ENCODE peak calls at places on chromosomes 4 and X, in six cellular contexts. T, R, J, Z, M and X are unnamed samples.
A peak's percentile ranks its signal among the peaks of the same experiment; 100 is the strongest.

GRCh38 chr4:4502694-4503311 is 39.0 kb downstream of the STX18 start:
- DNase-seq in T (no peak), R (no peak), J (no peak), Z (no peak), M (no peak), X (no peak)

GRCh38 chrX:46301903-46302302 is 243.3 kb downstream of the ZNF674 start:
- DNase-seq in T (no peak), R (no peak), J (no peak), Z (no peak), M (no peak), X (no peak)

GRCh38 chr4:158200214-158200613 is 10.1 kb upstream of the TMEM144 start:
- DNase-seq in T (no peak), R (no peak), J (no peak), Z (no peak), M (no peak), X (no peak)

GRCh38 chr4:107115185-107115847 is 79.2 kb upstream of the DKK2 start:
- DNase-seq in T (no peak), R (no peak), J (no peak), Z (no peak), M (no peak), X (no peak)

GRCh38 chr4:5963611-5964010 is 54.6 kb downstream of the C4orf50 start:
- DNase-seq in T (no peak), R (no peak), J (no peak), Z (no peak), M (no peak), X (no peak)

GRCh38 chr4:8131826-8132225 is 26.8 kb downstream of the ABLIM2 start:
- DNase-seq in T (no peak), R (no peak), J (no peak), Z (no peak), M (no peak), X (no peak)

GRCh38 chr4:144621681-144622080 is 24.3 kb upstream of the HHIP start:
- DNase-seq in T (no peak), R (no peak), J (no peak), Z (no peak), M (no peak), X (no peak)

GRCh38 chr4:175238827-175239517 is 320.8 kb downstream of the ADAM29 start:
- DNase-seq in T (no peak), R (no peak), J (no peak), Z (no peak), M (no peak), X (no peak)

GRCh38 chr4:19623866-19624265 is 627.8 kb upstream of the SLIT2 start:
- DNase-seq in T (no peak), R (no peak), J (no peak), Z (no peak), M (no peak), X (no peak)

GRCh38 chrX:26649534-26649933 is 433.6 kb downstream of the MAGEB5 start:
- DNase-seq in T (no peak), R (peak; percentile 6), J (no peak), Z (no peak), M (no peak), X (no peak)

GRCh38 chr4:19684079-19684478 is 567.6 kb upstream of the SLIT2 start:
- DNase-seq in T (no peak), R (no peak), J (no peak), Z (no peak), M (no peak), X (no peak)

GRCh38 chr4:142530724-142531123 is 315.4 kb downstream of the INPP4B start:
- DNase-seq in T (no peak), R (no peak), J (no peak), Z (no peak), M (no peak), X (no peak)

GRCh38 chr4:176921256-176921655 is 128.5 kb upstream of the VEGFC start:
- DNase-seq in T (no peak), R (no peak), J (no peak), Z (no peak), M (no peak), X (no peak)

GRCh38 chrX:35711281-35711680 is 86.9 kb upstream of the MAGEB16 start:
- DNase-seq in T (no peak), R (no peak), J (no peak), Z (no peak), M (no peak), X (no peak)

GRCh38 chr4:138175337-138175794 is 66.8 kb downstream of the SLC7A11 start:
- DNase-seq in T (no peak), R (no peak), J (no peak), Z (no peak), M (peak; percentile 19), X (no peak)

GRCh38 chr4:101346562-101347266 is 612 bp downstream of the PPP3CA start:
- DNase-seq in T (peak; percentile 49), R (peak; percentile 74), J (peak; percentile 92), Z (peak; percentile 44), M (peak; percentile 63), X (peak; percentile 53)

GRCh38 chr4:125243835-125244397 is 70.8 kb upstream of the FAT4 start:
- DNase-seq in T (no peak), R (no peak), J (no peak), Z (no peak), M (no peak), X (no peak)

GRCh38 chr4:59728496-59728895 is 1471.6 kb upstream of the ADGRL3 start:
- DNase-seq in T (no peak), R (no peak), J (no peak), Z (no peak), M (no peak), X (no peak)

GRCh38 chr4:127403523-127404084 is 229.2 kb upstream of the INTU start:
- DNase-seq in T (no peak), R (no peak), J (no peak), Z (no peak), M (no peak), X (no peak)

GRCh38 chr4:101346312-101346561 is 1.1 kb downstream of the PPP3CA start:
- DNase-seq in T (no peak), R (no peak), J (no peak), Z (peak; percentile 52), M (no peak), X (peak; percentile 11)

GRCh38 chr4:175998782-175999181 is 66.9 kb upstream of the WDR17 start:
- DNase-seq in T (no peak), R (peak; percentile 11), J (no peak), Z (no peak), M (no peak), X (no peak)

GRCh38 chr4:163165217-163166017 is 1.3 kb downstream of the NAF1 start:
- DNase-seq in T (no peak), R (no peak), J (no peak), Z (no peak), M (no peak), X (no peak)

GRCh38 chr4:122584517-122584916 is 36.3 kb downstream of the IL21 start:
- DNase-seq in T (no peak), R (no peak), J (no peak), Z (no peak), M (no peak), X (no peak)

GRCh38 chrX:11424903-11425674 is 131.9 kb downstream of the AMELX start:
- DNase-seq in T (no peak), R (no peak), J (no peak), Z (no peak), M (no peak), X (no peak)

GRCh38 chr4:100576570-100576969 is 58.7 kb upstream of the EMCN start:
- DNase-seq in T (no peak), R (no peak), J (no peak), Z (no peak), M (no peak), X (no peak)

GRCh38 chr4:5656415-5656814 is 51.9 kb downstream of the EVC2 start:
- DNase-seq in T (no peak), R (no peak), J (no peak), Z (no peak), M (no peak), X (no peak)

GRCh38 chr4:22416403-22416802 is 99.5 kb downstream of the ADGRA3 start:
- DNase-seq in T (no peak), R (no peak), J (no peak), Z (no peak), M (no peak), X (no peak)

GRCh38 chr4:53804719-53805118 is 213.4 kb upstream of the LNX1 start:
- DNase-seq in T (no peak), R (peak; percentile 40), J (no peak), Z (no peak), M (peak; percentile 68), X (peak; percentile 51)

DNA sequence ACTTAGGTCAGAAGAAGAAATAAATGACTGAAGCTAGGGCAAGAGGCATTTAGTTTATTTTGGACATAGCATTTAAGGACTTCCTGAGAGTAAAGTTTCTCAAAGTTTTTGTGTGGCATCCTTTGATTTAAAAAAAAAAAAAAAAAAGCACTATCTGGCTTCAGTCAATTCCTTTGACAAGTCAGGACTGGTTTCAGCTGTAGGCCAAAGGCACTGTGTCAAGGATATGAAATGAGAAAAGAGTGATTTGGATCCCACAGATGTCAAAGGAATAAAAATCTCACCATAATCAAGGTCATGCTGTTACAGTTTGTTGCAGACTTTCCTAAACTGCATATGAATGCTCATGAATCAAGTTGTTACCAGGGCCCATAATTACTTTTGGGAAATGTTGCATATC is 33.4 kb upstream of the ADAMTS3 start:
- DNase-seq in T (no peak), R (no peak), J (no peak), Z (no peak), M (no peak), X (no peak)
- H3K4me3 ChIP-seq in T (no peak overlapping the region), R (no peak overlapping the region), J (no peak overlapping the region), Z (no peak overlapping the region), M (no peak overlapping the region), X (no peak overlapping the region)

GRCh38 chr4:189385098-189385497 is 555.6 kb upstream of the FRG1 start:
- DNase-seq in T (no peak), R (no peak), J (no peak), Z (no peak), M (no peak), X (no peak)
- H3K36me3 ChIP-seq in T (no peaks in the 10 kb centered on the region), R (no peaks in the 10 kb centered on the region), J (no peaks in the 10 kb centered on the region), Z (no peaks in the 10 kb centered on the region), M (no peaks in the 10 kb centered on the region), X (no peaks in the 10 kb centered on the region)

GRCh38 chr4:30641345-30641744 is 78.8 kb upstream of the PCDH7 start:
- DNase-seq in T (no peak), R (no peak), J (no peak), Z (no peak), M (no peak), X (no peak)
- H3K9me3 ChIP-seq in T (no peaks in the 10 kb centered on the region), R (no peaks in the 10 kb centered on the region), J (no peaks in the 10 kb centered on the region), Z (no peaks in the 10 kb centered on the region), M (no peaks in the 10 kb centered on the region), X (no peaks in the 10 kb centered on the region)

DNA sequence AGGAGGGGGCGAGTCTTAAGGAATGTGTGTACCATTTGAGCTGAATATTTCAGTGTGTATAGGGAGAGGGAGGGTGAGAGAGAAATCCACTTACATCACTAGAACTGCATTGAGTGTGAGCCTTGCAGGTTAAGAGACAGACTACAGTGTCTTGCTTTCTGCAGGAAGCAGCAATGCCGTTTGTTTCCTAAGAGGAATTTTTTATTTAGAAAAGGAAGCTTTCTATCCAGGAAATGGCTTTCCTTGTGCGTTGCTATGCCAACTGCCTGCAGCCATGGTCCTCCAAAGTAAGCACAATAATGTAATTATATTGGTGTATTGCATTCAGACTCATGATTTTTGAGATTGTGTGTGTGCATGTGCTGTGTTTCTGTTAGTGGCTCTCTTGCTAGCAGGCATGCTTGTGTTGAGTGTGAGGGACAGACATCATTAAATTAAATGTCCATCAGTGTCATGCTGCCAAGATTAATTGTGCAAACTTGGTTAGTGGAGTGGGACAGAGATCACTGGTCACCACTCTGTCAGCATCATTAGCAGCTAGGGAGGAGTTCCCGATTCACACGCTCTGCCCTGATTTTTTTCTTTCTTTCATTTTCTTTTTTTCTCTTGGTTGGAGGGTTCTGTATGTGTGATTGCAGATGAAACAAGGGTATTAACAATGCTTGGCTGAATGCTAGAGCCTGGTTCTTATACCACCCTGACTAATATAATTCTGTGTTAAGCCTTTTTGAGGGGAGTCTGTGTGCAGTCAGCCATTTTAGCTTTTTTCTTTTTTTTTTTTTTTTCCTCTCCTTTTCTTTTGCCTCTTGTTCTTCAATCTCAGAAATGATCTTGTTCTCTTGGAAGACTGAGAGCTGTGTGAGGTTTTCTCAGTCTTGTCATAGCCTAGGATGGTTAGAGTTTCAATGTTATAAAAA is 164.4 kb downstream of the RAPGEF2 start:
- DNase-seq in T (no peak), R (peak; percentile 78), J (no peak), Z (no peak), M (no peak), X (no peak)
- H3K4me3 ChIP-seq in T (peak overlapping the region; percentile 38), R (peak overlapping the region; percentile 86), J (peak overlapping the region; percentile 3), Z (peak overlapping the region; percentile 18), M (peak overlapping the region; percentile 13), X (no peak overlapping the region)